ENCODE peak calls at places on chromosomes 6 and 20, in six cellular contexts. Y is stimulated activated CD8-positive, alpha-beta memory T cell treated with anti-CD3 and anti-CD28 coated beads, Interleukin-4, amount 100 ng/mL, for 24 hours; Z is H54; H is left ventricle myocardium inferior; W is GM13976; K is HT-29. P is an unnamed sample.

GRCh38 chr6:139984317-139984716 is 609.9 kb upstream of the CITED2 start:
- DNase-seq in Y (no peak), Z (no peak), H (no peak), W (no peak), K (no peak), P (no peak)

GRCh38 chr20:29079769-29080690 is 2177.4 kb upstream of the DEFB115 start:
- DNase-seq in Y (no peak), Z (no peak), H (no peak), W (no peak), K (no peak), P (peak)

GRCh38 chr6:110325197-110325596 is 33.0 kb downstream of the METTL24 start:
- DNase-seq in Y (no peak), Z (no peak), H (no peak), W (no peak), K (peak), P (no peak)

GRCh38 chr6:159463440-159463839 is 229.6 kb downstream of the SOD2 start:
- DNase-seq in Y (no peak), Z (no peak), H (no peak), W (no peak), K (peak), P (no peak)

GRCh38 chr6:136069119-136069518 is 181.0 kb downstream of the MTFR2 start:
- DNase-seq in Y (no peak), Z (no peak), H (no peak), W (no peak), K (no peak), P (no peak)

GRCh38 chr6:104527311-104527710 is 332.4 kb downstream of the HACE1 start:
- DNase-seq in Y (no peak), Z (no peak), H (no peak), W (no peak), K (no peak), P (no peak)

GRCh38 chr6:169591616-169592015 is 110.2 kb downstream of the WDR27 start:
- DNase-seq in Y (no peak), Z (no peak), H (no peak), W (no peak), K (no peak), P (no peak)

GRCh38 chr6:158707826-158708225 is 58.0 kb downstream of the SYTL3 start:
- DNase-seq in Y (no peak), Z (no peak), H (peak), W (no peak), K (peak), P (no peak)

GRCh38 chr6:43739642-43740091 is 30.3 kb upstream of the VEGFA start:
- DNase-seq in Y (no peak), Z (no peak), H (no peak), W (no peak), K (no peak), P (no peak)

GRCh38 chr6:67541591-67541990 is 1093.5 kb upstream of the ADGRB3 start:
- DNase-seq in Y (no peak), Z (no peak), H (no peak), W (no peak), K (no peak), P (no peak)

GRCh38 chr6:119609865-119610264 is 260.3 kb upstream of the MAN1A1 start:
- DNase-seq in Y (no peak), Z (no peak), H (no peak), W (no peak), K (no peak), P (no peak)

GRCh38 chr6:27237089-27237723 is 10.3 kb upstream of the PRSS16 start:
- DNase-seq in Y (no peak), Z (peak), H (no peak), W (no peak), K (peak), P (no peak)

GRCh38 chr6:157099912-157100593 is 223.3 kb downstream of the TMEM242 start:
- DNase-seq in Y (peak), Z (no peak), H (no peak), W (peak), K (no peak), P (no peak)

GRCh38 chr6:40436685-40437604 is 150.2 kb downstream of the LRFN2 start:
- DNase-seq in Y (no peak), Z (peak), H (no peak), W (no peak), K (no peak), P (no peak)

GRCh38 chr20:34651200-34651599 is 25.7 kb downstream of the PIGU start:
- DNase-seq in Y (no peak), Z (no peak), H (no peak), W (no peak), K (no peak), P (no peak)

GRCh38 chr20:24153101-24154040 is 164.8 kb upstream of the GGTLC1 start:
- DNase-seq in Y (no peak), Z (no peak), H (no peak), W (no peak), K (no peak), P (no peak)

GRCh38 chr20:56924976-56925695 is 296.0 kb downstream of the TFAP2C start:
- DNase-seq in Y (no peak), Z (no peak), H (no peak), W (no peak), K (no peak), P (no peak)

GRCh38 chr6:170553686-170554085 is 483 bp upstream of the TBP start:
- DNase-seq in Y (no peak), Z (no peak), H (no peak), W (peak), K (no peak), P (peak)

GRCh38 chr6:40350942-40351217 is 236.3 kb downstream of the LRFN2 start:
- DNase-seq in Y (no peak), Z (no peak), H (no peak), W (no peak), K (no peak), P (no peak)

GRCh38 chr6:41531591-41532582 is 14.3 kb upstream of the FOXP4 start:
- DNase-seq in Y (peak), Z (no peak), H (no peak), W (peak), K (no peak), P (no peak)

GRCh38 chr6:115712562-115712961 is 348.1 kb downstream of the FRK start:
- DNase-seq in Y (no peak), Z (no peak), H (no peak), W (no peak), K (no peak), P (no peak)

GRCh38 chr6:168007592-168008338 is 10.3 kb downstream of the KIF25 start:
- DNase-seq in Y (no peak), Z (peak), H (no peak), W (no peak), K (peak), P (no peak)

GRCh38 chr6:170067923-170068360 is 222.9 kb downstream of the DLL1 start:
- DNase-seq in Y (no peak), Z (no peak), H (no peak), W (no peak), K (no peak), P (no peak)

GRCh38 chr6:29974901-29975560 is 32.7 kb downstream of the HLA-A start:
- DNase-seq in Y (no peak), Z (no peak), H (no peak), W (peak), K (no peak), P (no peak)

GRCh38 chr6:8277769-8278168 is 157.6 kb downstream of the SLC35B3 start:
- DNase-seq in Y (no peak), Z (no peak), H (no peak), W (no peak), K (no peak), P (no peak)

GRCh38 chr6:34146021-34146782 is at the start of gene GRM4:
- DNase-seq in Y (no peak), Z (no peak), H (no peak), W (no peak), K (no peak), P (no peak)

GRCh38 chr20:31473331-31474096 is 1.4 kb downstream of the DEFB124 start:
- DNase-seq in Y (no peak), Z (no peak), H (no peak), W (no peak), K (no peak), P (no peak)

GRCh38 chr6:5619249-5619648 is 357.9 kb downstream of the FARS2 start:
- DNase-seq in Y (peak), Z (no peak), H (no peak), W (peak), K (no peak), P (no peak)

GRCh38 chr6:5333653-5334052 is 72.3 kb downstream of the FARS2 start:
- DNase-seq in Y (no peak), Z (peak), H (no peak), W (no peak), K (no peak), P (no peak)